ENCODE peak calls at places on chromosomes 1 and 21, in nine cellular contexts. E is RWPE1; A is psoas muscle; J is heart left ventricle; H is right atrium auricular region; U is GM23248; F is CD4-positive, alpha-beta T cell; V is adrenal gland; N is WERI-Rb-1. G is an unnamed sample.

GRCh38 chr1:88274431-88274830 is 409.6 kb upstream of the PKN2 start:
- DNase-seq in U (no peak), E (no peak), V (no peak), F (no peak), J (no peak), H (no peak), N (no peak), A (no peak), G (no peak)

GRCh38 chr1:167880570-167880969 is 33.4 kb downstream of the ADCY10 start:
- DNase-seq in E (no peak), A (no peak), F (no peak), U (no peak), J (no peak), H (no peak), V (peak; percentile 50), N (no peak), G (no peak)

GRCh38 chr1:59298710-59299346 is 1.9 kb downstream of the FGGY start:
- DNase-seq in J (no peak), F (no peak), E (no peak), H (no peak), N (no peak), U (peak; percentile 50), A (no peak), V (no peak), G (no peak)

GRCh38 chr21:45763074-45763473 is 119.5 kb downstream of the PCBP3 start:
- DNase-seq in U (no peak), F (no peak), E (no peak), N (no peak), V (no peak), A (no peak), J (no peak), H (no peak), G (no peak)

GRCh38 chr1:31161571-31161970 is 78.1 kb downstream of the NKAIN1 start:
- DNase-seq in U (no peak), E (no peak), N (no peak), H (no peak), F (no peak), V (no peak), A (no peak), J (no peak), G (no peak)

GRCh38 chr1:226629210-226629895 is 80.8 kb downstream of the STUM start:
- DNase-seq in F (no peak), H (no peak), V (peak; percentile 5), U (no peak), A (peak; percentile 45), N (no peak), E (no peak), J (no peak), G (no peak)

GRCh38 chr1:156499194-156499702 is 1.3 kb downstream of the MEF2D start:
- DNase-seq in F (no peak), U (peak; percentile 66), E (no peak), A (no peak), J (no peak), H (no peak), V (peak; percentile 62), N (no peak), G (no peak)

GRCh38 chr1:165699577-165699976 is 1.2 kb upstream of the ALDH9A1 start:
- DNase-seq in E (no peak), U (no peak), F (no peak), N (no peak), J (no peak), H (no peak), V (no peak), A (no peak), G (no peak)

GRCh38 chr1:1419812-1420653 is 1.0 kb downstream of the ANKRD65 start:
- DNase-seq in F (no peak), H (no peak), J (peak; percentile 42), N (no peak), V (no peak), E (no peak), U (peak; percentile 65), A (peak; percentile 63), G (no peak)

GRCh38 chr1:158248122-158248521 is 6.1 kb upstream of the CD1A start:
- DNase-seq in J (peak; percentile 18), U (no peak), V (peak; percentile 22), E (no peak), F (no peak), A (no peak), H (no peak), N (no peak), G (no peak)

GRCh38 chr21:18608226-18608625 is 204.6 kb upstream of the TMPRSS15 start:
- DNase-seq in N (no peak), A (no peak), V (no peak), U (no peak), H (no peak), F (no peak), J (no peak), E (no peak), G (no peak)

GRCh38 chr1:54940027-54940426 is 40.4 kb upstream of the TMEM61 start:
- DNase-seq in J (no peak), H (no peak), E (no peak), F (no peak), V (no peak), U (no peak), A (no peak), N (no peak), G (no peak)

GRCh38 chr1:31010081-31010989 is 55.2 kb downstream of the PUM1 start:
- DNase-seq in E (no peak), A (no peak), J (no peak), H (no peak), F (no peak), V (no peak), U (peak; percentile 84), N (no peak), G (no peak)

GRCh38 chr1:54160351-54160750 is 7.6 kb upstream of the CDCP2 start:
- DNase-seq in V (no peak), F (no peak), E (no peak), J (no peak), N (no peak), U (no peak), H (no peak), A (no peak), G (no peak)

GRCh38 chr1:1237874-1238701 is 6.1 kb downstream of the B3GALT6 start:
- DNase-seq in N (no peak), H (no peak), E (no peak), J (no peak), U (no peak), F (no peak), A (no peak), V (no peak), G (no peak)

DNA sequence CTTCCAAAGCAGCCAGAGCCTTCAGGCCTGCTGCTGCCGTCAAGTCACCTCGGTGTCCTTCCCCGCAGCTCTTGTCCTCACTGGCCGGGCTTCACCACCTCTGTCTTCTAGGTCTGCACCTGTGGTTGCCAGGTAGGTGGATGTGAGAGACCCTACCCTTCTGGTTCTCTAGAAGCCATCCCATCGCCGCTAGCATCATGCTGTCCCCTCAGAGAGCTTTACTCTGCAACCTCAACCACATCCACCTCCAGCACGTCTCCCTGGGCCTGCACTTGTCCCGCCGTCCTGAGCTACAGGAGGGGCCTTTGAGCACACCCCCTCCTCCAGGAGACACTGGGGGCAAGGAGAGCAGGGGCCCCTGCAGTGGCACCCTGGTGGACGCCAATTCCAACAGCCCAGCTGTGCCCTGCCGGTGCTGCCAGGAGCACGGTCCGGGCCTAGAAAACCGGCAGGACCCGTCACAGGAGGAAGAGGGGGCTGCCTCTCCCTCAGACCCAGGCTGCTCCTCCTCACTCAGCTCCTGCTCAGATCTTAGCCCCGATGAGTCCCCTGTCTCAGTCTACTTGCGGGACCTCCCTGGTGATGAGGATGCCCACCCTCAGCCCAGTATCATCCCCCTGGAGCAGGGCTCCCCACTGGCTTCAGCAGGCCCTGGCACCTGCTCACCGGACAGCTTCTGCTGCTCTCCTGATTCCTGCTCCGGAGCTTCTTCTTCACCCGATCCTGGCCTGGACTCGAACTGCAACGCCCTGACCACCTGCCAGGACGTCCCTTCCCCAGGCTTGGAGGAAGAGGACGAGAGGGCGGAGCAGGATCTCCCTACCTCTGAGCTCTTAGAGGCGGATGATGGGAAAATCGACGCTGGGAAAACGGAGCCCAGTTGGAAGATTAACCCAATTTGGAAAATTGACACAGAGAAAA is 1.1 kb downstream of the RUSC1 start:
- DNase-seq in N (peak; percentile 89), V (peak; percentile 25), E (no peak), F (no peak), A (no peak), U (peak; percentile 32), H (no peak), J (no peak), G (no peak)
- H3K27ac ChIP-seq in N (peak overlapping the region; percentile 84), V (peak overlapping the region; percentile 97), E (peak overlapping the region; percentile 98), F (no peak overlapping the region), A (peak overlapping the region; percentile 82), U (peak overlapping the region; percentile 76), H (peak overlapping the region; percentile 99), J (peak overlapping the region; percentile 99), G (peak overlapping the region; percentile 52)

DNA sequence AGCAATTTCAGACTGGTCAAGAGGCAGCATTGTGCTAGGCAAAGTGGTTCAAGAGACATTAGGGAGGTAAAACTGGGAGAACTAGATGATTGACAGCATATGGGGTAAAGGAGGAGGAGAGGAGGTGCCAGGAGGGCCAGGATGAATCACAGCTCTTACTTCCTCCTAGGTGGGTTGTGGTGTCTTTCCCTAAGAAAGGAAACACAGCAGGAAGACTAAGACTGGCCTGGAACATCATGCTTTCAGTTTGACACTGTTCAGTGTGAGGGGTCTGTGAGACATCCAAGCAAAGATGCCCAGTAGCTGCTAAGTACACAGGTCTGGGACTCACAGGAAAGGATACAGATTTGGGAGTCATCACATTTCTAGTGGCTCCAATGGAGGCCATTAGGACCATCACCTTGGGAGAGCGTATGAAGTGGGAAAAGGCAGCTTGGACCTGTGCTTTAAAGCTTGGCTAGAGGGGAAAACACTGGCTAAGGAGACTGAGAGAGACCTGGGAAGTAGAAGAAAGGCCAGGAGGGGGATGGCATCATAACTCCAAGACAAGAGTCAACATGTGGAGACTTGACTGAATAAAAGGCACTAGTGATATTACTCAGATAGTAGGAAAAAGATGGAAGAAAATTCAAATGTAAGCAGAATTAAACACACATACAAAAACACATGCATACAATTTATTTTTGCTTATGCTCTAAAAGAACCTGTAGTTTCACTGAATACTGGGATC is 17.3 kb downstream of the CD58 start:
- DNase-seq in E (peak; percentile 65), N (no peak), H (no peak), V (no peak), U (no peak), J (no peak), F (no peak), A (no peak), G (no peak)
- H3K27ac ChIP-seq in E (peak overlapping the region; percentile 45), N (no peak overlapping the region), H (no peak overlapping the region), V (no peak overlapping the region), U (no peak overlapping the region), J (no peak overlapping the region), F (no peak overlapping the region), A (no peak overlapping the region), G (no peak overlapping the region)

DNA sequence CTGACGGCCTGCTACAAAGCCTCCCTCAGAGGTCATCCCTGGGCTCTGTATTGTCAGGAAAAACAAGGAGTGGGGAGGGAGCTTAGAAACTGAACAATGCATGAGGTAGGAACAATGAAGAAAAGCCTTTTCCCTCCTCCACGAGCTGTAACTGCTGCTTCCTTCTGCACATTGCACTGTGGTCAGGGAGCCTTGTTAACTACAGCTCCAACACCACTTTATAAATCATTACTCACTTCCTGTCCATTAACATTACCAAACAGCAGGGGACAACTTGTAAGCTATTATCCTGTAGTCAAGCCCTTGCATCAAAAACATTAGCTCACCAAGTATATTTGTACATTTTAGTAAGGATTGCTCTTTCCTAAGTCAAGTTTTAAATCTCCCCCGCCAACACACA is 336.0 kb upstream of the NR5A2 start:
- DNase-seq in V (no peak), U (peak; percentile 86), J (no peak), N (no peak), F (no peak), E (peak; percentile 89), H (no peak), A (no peak), G (no peak)
- H3K27ac ChIP-seq in V (no peak overlapping the region), U (peak overlapping the region; percentile 35), J (no peak overlapping the region), N (no peak overlapping the region), F (no peak overlapping the region), E (peak overlapping the region; percentile 61), H (no peak overlapping the region), A (no peak overlapping the region), G (no peak overlapping the region)

GRCh38 chr1:108913105-108913948 is 36.5 kb downstream of the GPSM2 start:
- DNase-seq in H (no peak), A (no peak), N (no peak), F (no peak), V (no peak), U (no peak), J (no peak), E (no peak), G (no peak)
- H3K27ac ChIP-seq in H (no peak overlapping the region), A (peak overlapping the region; percentile 23), N (no peak overlapping the region), F (no peak overlapping the region), V (no peak overlapping the region), U (no peak overlapping the region), J (no peak overlapping the region), E (no peak overlapping the region), G (no peak overlapping the region)